ENCODE peak calls at places on chromosomes 16 and 17, in seven cellular contexts. H is H1, B is mesenchymal stem cell, V is IMR-90, K is H9, X is neuronal stem cell, P is trophoblast cell. O is an unnamed sample. For H3K27me3, the result is how much of the 10 kb centered on the place peaks cover.

GRCh38 chr16:84088695-84089395 is 27.9 kb downstream of the MBTPS1 start:
- DNase-seq in H (no peak), B (peak), V (no peak), K (no peak), X (no peak), P (no peak), O (peak)

GRCh38 chr17:43613911-43614310 is 47.8 kb downstream of the MEOX1 start:
- DNase-seq in H (no peak), B (no peak), V (no peak), K (no peak), X (no peak), P (no peak), O (no peak)

GRCh38 chr16:83040174-83040573 is 413.4 kb downstream of the CDH13 start:
- DNase-seq in H (no peak), B (peak), V (peak), K (no peak), X (no peak), P (no peak), O (no peak)

GRCh38 chr16:80831039-80831438 is 26.6 kb upstream of the CDYL2 start:
- DNase-seq in H (no peak), B (no peak), V (no peak), K (no peak), X (no peak), P (no peak), O (no peak)

GRCh38 chr17:45775576-45776011 is 8.5 kb upstream of the CRHR1 start:
- DNase-seq in H (no peak), B (no peak), V (no peak), K (no peak), X (no peak), P (peak), O (no peak)

GRCh38 chr16:54654429-54654828 is 276.2 kb upstream of the IRX5 start:
- DNase-seq in H (no peak), B (no peak), V (no peak), K (no peak), X (no peak), P (no peak), O (no peak)

GRCh38 chr16:3444032-3444388 is 530 bp downstream of the NAA60 start:
- DNase-seq in H (no peak), B (peak), V (peak), K (no peak), X (no peak), P (peak), O (peak)

GRCh38 chr16:58266336-58266735 is 28.5 kb downstream of the PRSS54 start:
- DNase-seq in H (no peak), B (no peak), V (no peak), K (no peak), X (no peak), P (no peak), O (no peak)

GRCh38 chr16:82782715-82783251 is 156.0 kb downstream of the CDH13 start:
- DNase-seq in H (no peak), B (no peak), V (no peak), K (peak), X (peak), P (no peak), O (peak)

GRCh38 chr17:14355556-14355955 is 54.7 kb downstream of the HS3ST3B1 start:
- DNase-seq in H (no peak), B (peak), V (no peak), K (no peak), X (no peak), P (peak), O (peak)

GRCh38 chr17:65172511-65173136 is 35.5 kb downstream of the RGS9 start:
- DNase-seq in H (no peak), B (no peak), V (no peak), K (no peak), X (no peak), P (no peak), O (no peak)

GRCh38 chr17:65173284-65173793 is 36.2 kb downstream of the RGS9 start:
- DNase-seq in H (no peak), B (peak), V (peak), K (peak), X (no peak), P (no peak), O (peak)

GRCh38 chr17:65170839-65171238 is 33.7 kb downstream of the RGS9 start:
- DNase-seq in H (no peak), B (peak), V (peak), K (no peak), X (no peak), P (no peak), O (no peak)

GRCh38 chr17:65169691-65170090 is 32.5 kb downstream of the RGS9 start:
- DNase-seq in H (no peak), B (no peak), V (no peak), K (no peak), X (no peak), P (no peak), O (no peak)

GRCh38 chr17:65171753-65172152 is 34.6 kb downstream of the RGS9 start:
- DNase-seq in H (no peak), B (no peak), V (no peak), K (no peak), X (no peak), P (no peak), O (no peak)
- H3K27me3 ChIP-seq in H (under half), B (under half), V (under half), K (under half), X (under half), P (under half), O (under half)

GRCh38 chr17:57478851-57479250 is 222.5 kb downstream of the MSI2 start:
- DNase-seq in H (no peak), B (no peak), V (no peak), K (no peak), X (no peak), P (no peak), O (no peak)
- H3K18ac ChIP-seq in H (no peak), B (no peak), V (no peak), K (no peak), X (no peak), P (no peak), O (no peak)

DNA sequence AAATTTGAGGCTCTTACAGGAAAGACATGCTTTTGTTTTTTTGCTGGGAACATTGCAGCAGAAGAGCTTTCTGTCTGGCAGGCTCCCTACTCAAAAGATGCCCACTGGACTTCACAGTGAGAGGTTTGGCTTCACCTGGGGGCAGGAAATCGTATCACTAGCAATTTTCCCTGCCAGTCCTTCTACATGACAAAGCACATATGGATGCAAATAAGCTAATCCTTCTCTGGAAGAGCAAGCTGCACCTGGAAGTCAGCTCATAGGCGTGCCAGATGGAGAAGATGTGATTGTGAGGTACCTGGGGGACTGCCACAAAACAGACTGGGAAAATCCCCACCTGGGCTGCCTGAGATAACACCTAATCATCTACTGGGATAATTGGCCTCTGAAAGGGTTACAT is 195.0 kb upstream of the CPHXL start:
- DNase-seq in H (no peak), B (no peak), V (no peak), K (peak), X (no peak), P (no peak), O (no peak)
- H3K27me3 ChIP-seq in H (under half), B (under half), V (under half), K (under half), X (under half), P (under half), O (under half)

GRCh38 chr17:17766351-17767095 is 70.3 kb downstream of the SREBF1 start:
- DNase-seq in H (no peak), B (no peak), V (no peak), K (no peak), X (no peak), P (no peak), O (no peak)

GRCh38 chr17:17767497-17768286 is 69.1 kb downstream of the SREBF1 start:
- DNase-seq in H (no peak), B (no peak), V (no peak), K (no peak), X (no peak), P (no peak), O (no peak)

GRCh38 chr17:17765359-17765758 is 71.4 kb downstream of the SREBF1 start:
- DNase-seq in H (no peak), B (peak), V (peak), K (no peak), X (no peak), P (no peak), O (no peak)

GRCh38 chr17:17767096-17767470 is 69.7 kb downstream of the SREBF1 start:
- DNase-seq in H (no peak), B (no peak), V (peak), K (no peak), X (peak), P (no peak), O (no peak)

GRCh38 chr17:17765921-17766320 is 70.9 kb downstream of the SREBF1 start:
- DNase-seq in H (no peak), B (no peak), V (no peak), K (no peak), X (no peak), P (no peak), O (no peak)
- H3K18ac ChIP-seq in H (no peak), B (no peak), V (no peak), K (no peak), X (peak), P (no peak), O (no peak)

DNA sequence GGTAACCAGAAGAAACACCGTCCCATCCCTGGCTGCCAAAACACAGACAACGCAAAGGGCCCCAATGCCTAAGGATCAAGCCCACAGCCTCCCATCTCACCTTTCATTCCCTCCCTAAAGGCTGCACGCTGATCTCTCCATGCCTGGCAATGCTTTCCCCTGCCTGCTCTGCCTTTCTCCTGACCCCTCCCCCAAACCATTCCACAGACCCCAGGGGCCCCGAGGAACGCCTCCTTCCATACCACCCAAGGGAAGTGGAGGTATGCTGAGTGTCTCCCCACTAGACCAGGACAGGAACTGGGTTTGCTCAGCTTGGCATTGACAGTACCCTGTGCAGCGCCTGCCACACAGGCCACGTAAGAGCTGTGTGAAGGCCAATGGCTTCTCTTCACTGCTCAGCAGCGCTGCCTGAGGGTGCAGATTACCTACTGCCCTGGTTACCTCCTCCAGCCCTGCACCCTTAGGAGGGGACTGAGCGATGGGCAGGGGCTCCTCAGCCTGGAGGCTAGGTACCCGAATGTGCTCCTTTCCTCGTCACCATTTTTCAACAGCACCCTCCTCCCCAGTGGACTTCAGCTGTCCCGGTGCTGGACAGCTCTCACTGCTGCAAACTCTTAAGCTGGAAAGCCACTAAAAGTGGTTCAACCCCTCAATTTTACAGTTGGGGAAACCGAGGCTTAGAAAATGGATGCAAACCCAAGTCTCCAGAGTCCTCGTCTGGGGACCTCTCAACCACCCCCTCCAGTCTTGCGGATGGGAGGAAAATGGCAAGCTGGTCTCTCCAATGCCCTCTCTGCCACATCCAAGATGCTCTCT is 45.0 kb downstream of the SRCIN1 start:
- DNase-seq in H (no peak), B (peak), V (peak), K (peak), X (no peak), P (peak), O (peak)
- H3K27me3 ChIP-seq in H (half or more), B (half or more), V (half or more), K (half or more), X (under half), P (half or more), O (under half)

GRCh38 chr16:70470927-70471341 is 16.5 kb downstream of the FCSK start:
- DNase-seq in H (no peak), B (peak), V (peak), K (peak), X (peak), P (peak), O (peak)
- H3K18ac ChIP-seq in H (no peak), B (peak), V (no peak), K (no peak), X (peak), P (no peak), O (no peak)

GRCh38 chr17:70047619-70048018 is 27.4 kb upstream of the KCNJ16 start:
- DNase-seq in H (no peak), B (peak), V (no peak), K (no peak), X (no peak), P (peak), O (no peak)
- H3K27me3 ChIP-seq in H (under half), B (under half), V (under half), K (under half), X (under half), P (under half), O (under half)

DNA sequence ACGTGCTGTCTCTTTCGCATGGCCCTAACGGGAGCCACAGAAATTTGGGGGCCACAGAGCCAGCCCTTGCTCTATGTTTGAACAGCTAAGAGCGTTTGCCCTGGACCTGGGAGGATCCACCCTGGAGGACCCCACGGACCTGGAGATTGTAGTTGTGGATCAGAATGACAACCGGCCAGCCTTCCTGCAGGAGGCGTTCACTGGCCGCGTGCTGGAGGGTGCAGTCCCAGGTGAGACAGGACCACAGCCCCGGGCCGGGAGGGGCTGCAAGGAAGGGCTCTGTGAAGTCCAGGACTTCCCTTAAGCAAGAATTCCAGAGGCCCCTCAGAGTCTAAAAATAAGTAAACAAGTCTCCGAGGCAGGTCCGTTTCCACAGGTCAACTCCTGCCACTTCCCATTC is 11.9 kb downstream of the CDH15 start:
- DNase-seq in H (no peak), B (no peak), V (no peak), K (no peak), X (no peak), P (no peak), O (no peak)
- H3K18ac ChIP-seq in H (no peak), B (no peak), V (no peak), K (no peak), X (no peak), P (no peak), O (no peak)

GRCh38 chr17:81310963-81311550 is 15.9 kb upstream of the SLC38A10 start:
- DNase-seq in H (no peak), B (no peak), V (no peak), K (no peak), X (no peak), P (peak), O (no peak)
- H3K27me3 ChIP-seq in H (under half), B (under half), V (under half), K (under half), X (under half), P (under half), O (under half)